ENCODE peak calls at places on chromosomes 4 and X, in four cellular contexts. L is foreskin keratinocyte; J is stimulated activated CD8-positive, alpha-beta memory T cell treated with anti-CD3 and anti-CD28 coated beads, Interleukin-4, amount 100 ng/mL, for 1 hour; E is AG08396. G is an unnamed sample.
A peak's percentile ranks its signal among the peaks of the same experiment; 100 is the strongest.

GRCh38 chr4:173252024-173252935 is 81.9 kb downstream of the HMGB2 start:
- DNase-seq in E (peak; percentile 68), J (no peak), L (peak; percentile 99), G (peak; percentile 99)

GRCh38 chr4:155657169-155657568 is 9.5 kb upstream of the GUCY1A1 start:
- DNase-seq in L (no peak), E (no peak), J (no peak), G (no peak)

GRCh38 chrX:109936114-109936513 is 66.8 kb upstream of the TMEM164 start:
- DNase-seq in J (no peak), E (no peak), L (peak; percentile 25), G (peak; percentile 27)

GRCh38 chr4:106816501-106816900 is 219.6 kb downstream of the DKK2 start:
- DNase-seq in L (peak; percentile 68), J (no peak), E (peak; percentile 2), G (peak; percentile 7)

GRCh38 chr4:167290684-167291083 is 56.4 kb upstream of the SPOCK3 start:
- DNase-seq in J (no peak), L (peak; percentile 20), E (no peak), G (peak; percentile 1)

GRCh38 chrX:103791233-103791632 is 14.6 kb downstream of the PLP1 start:
- DNase-seq in J (no peak), E (no peak), L (no peak), G (no peak)

GRCh38 chr4:109079177-109079576 is 223.3 kb downstream of the COL25A1 start:
- DNase-seq in E (no peak), L (peak; percentile 37), J (no peak), G (no peak)

GRCh38 chrX:41634284-41634683 is 54.5 kb upstream of the GPR34 start:
- DNase-seq in E (peak; percentile 18), J (no peak), L (no peak), G (no peak)

GRCh38 chr4:94577136-94577535 is 125.4 kb downstream of the PDLIM5 start:
- DNase-seq in J (no peak), L (no peak), E (peak; percentile 39), G (no peak)

GRCh38 chrX:51759055-51759454 is 15.8 kb downstream of the GSPT2 start:
- DNase-seq in E (no peak), J (no peak), L (no peak), G (no peak)

GRCh38 chrX:151753313-151754041 is 18.9 kb downstream of the CNGA2 start:
- DNase-seq in E (peak; percentile 75), J (no peak), L (peak; percentile 23), G (peak; percentile 41)

GRCh38 chrX:103685396-103685795 is 1.1 kb downstream of the MORF4L2 start:
- DNase-seq in L (no peak), J (no peak), E (no peak), G (no peak)

GRCh38 chr4:48623182-48623780 is 133.2 kb downstream of the ZAR1 start:
- DNase-seq in E (no peak), L (no peak), J (no peak), G (no peak)

GRCh38 chr4:5940470-5941203 is 47.8 kb upstream of the CRMP1 start:
- DNase-seq in E (no peak), L (no peak), J (no peak), G (no peak)

GRCh38 chrX:102610905-102611304 is 11.6 kb downstream of the ARMCX5 start:
- DNase-seq in J (no peak), L (no peak), E (no peak), G (no peak)

GRCh38 chr4:44632089-44632488 is 19.3 kb downstream of the YIPF7 start:
- DNase-seq in E (no peak), L (no peak), J (no peak), G (no peak)

GRCh38 chr4:171621646-171622045 is 191.6 kb upstream of the GALNTL6 start:
- DNase-seq in L (no peak), J (no peak), E (no peak), G (no peak)

GRCh38 chrX:153902388-153902787 is 2.1 kb upstream of the AVPR2 start:
- DNase-seq in J (no peak), E (no peak), L (no peak), G (no peak)

GRCh38 chr4:19832388-19832787 is 419.3 kb upstream of the SLIT2 start:
- DNase-seq in J (no peak), L (peak; percentile 29), E (peak; percentile 3), G (no peak)

GRCh38 chr4:175509320-175509719 is 302.7 kb downstream of the GPM6A start:
- DNase-seq in E (no peak), J (no peak), L (no peak), G (no peak)

GRCh38 chr4:3523628-3524221 is 8.5 kb downstream of the LRPAP1 start:
- DNase-seq in L (no peak), E (no peak), J (no peak), G (no peak)

GRCh38 chrX:41010188-41010846 is 74.9 kb upstream of the USP9X start:
- DNase-seq in J (no peak), L (peak; percentile 87), E (peak; percentile 50), G (peak; percentile 75)

GRCh38 chr4:82201805-82202636 is 171.8 kb downstream of the HNRNPD start:
- DNase-seq in E (no peak), J (no peak), L (peak; percentile 22), G (peak; percentile 29)

GRCh38 chr4:140937866-140938265 is 181.7 kb upstream of the TBC1D9 start:
- DNase-seq in E (peak; percentile 33), J (no peak), L (no peak), G (no peak)

GRCh38 chr4:47386592-47387235 is 76.8 kb downstream of the COMMD8 start:
- DNase-seq in L (no peak), J (no peak), E (no peak), G (no peak)

GRCh38 chr4:5730993-5731975 is 20.3 kb downstream of the EVC start:
- DNase-seq in L (no peak), E (no peak), J (no peak), G (no peak)

GRCh38 chr4:140861359-140862181 is 105.4 kb upstream of the TBC1D9 start:
- DNase-seq in E (peak; percentile 50), L (peak; percentile 65), J (peak; percentile 2), G (peak; percentile 56)

GRCh38 chrX:102546818-102547493 is 30.4 kb upstream of the TMSB15A start:
- DNase-seq in L (no peak), J (no peak), E (no peak), G (no peak)

GRCh38 chr4:135833529-135833928 is 1631.9 kb upstream of the PABPC4L start:
- DNase-seq in J (no peak), L (no peak), E (no peak), G (no peak)

GRCh38 chrX:25019707-25020390 is 4.1 kb upstream of the ARX start:
- DNase-seq in E (no peak), J (no peak), L (no peak), G (no peak)

GRCh38 chr4:92455956-92456355 is 152.2 kb downstream of the GRID2 start:
- DNase-seq in E (no peak), J (no peak), L (no peak), G (no peak)

GRCh38 chr4:3225946-3226345 is 23.0 kb upstream of the MSANTD1 start:
- DNase-seq in E (no peak), J (no peak), L (no peak), G (no peak)

GRCh38 chrX:129318375-129318774 is 204.9 kb downstream of the SMARCA1 start:
- DNase-seq in E (peak; percentile 5), J (no peak), L (no peak), G (peak; percentile 1)

GRCh38 chrX:47723083-47723482 is 64.1 kb upstream of the UXT start:
- DNase-seq in J (no peak), L (no peak), E (no peak), G (no peak)

GRCh38 chr4:140995058-140995457 is 138.2 kb downstream of the RNF150 start:
- DNase-seq in E (no peak), J (no peak), L (no peak), G (no peak)

GRCh38 chrX:16239211-16239610 is 71.9 kb downstream of the MAGEB17 start:
- DNase-seq in J (no peak), E (peak; percentile 66), L (peak; percentile 85), G (peak; percentile 95)

GRCh38 chr4:63315651-63316050 is 1093.6 kb downstream of the TECRL start:
- DNase-seq in L (peak; percentile 84), E (no peak), J (no peak), G (no peak)

G was measured in mammary epithelial cell.